ENCODE peak calls at places on chromosome 4, in six cellular contexts. E is ovary, T is A549, C is transverse colon, D is suprapubic skin, V is stomach. W is an unnamed sample. For H3K4me1, the result is how much of the 10 kb centered on the place peaks cover.

GRCh38 chr4:46698891-46699290 is 210.2 kb downstream of the COX7B2 start:
- DNase-seq in E (no peak), T (no peak), C (no peak), D (no peak), V (no peak), W (no peak)

GRCh38 chr4:102324725-102325124 is 20.6 kb downstream of the SLC39A8 start:
- DNase-seq in E (no peak), T (no peak), C (no peak), D (no peak), V (no peak), W (no peak)

GRCh38 chr4:120672558-120673147 is 249.9 kb downstream of the PRDM5 start:
- DNase-seq in E (no peak), T (no peak), C (no peak), D (no peak), V (no peak), W (no peak)

GRCh38 chr4:48862038-48862437 is 31.1 kb downstream of the OCIAD1 start:
- DNase-seq in E (no peak), T (no peak), C (no peak), D (no peak), V (no peak), W (no peak)

GRCh38 chr4:4386736-4387392 is at the start of gene NSG1:
- DNase-seq in E (peak), T (no peak), C (no peak), D (no peak), V (no peak), W (no peak)

GRCh38 chr4:13674971-13675370 is 47.4 kb upstream of the BOD1L1 start:
- DNase-seq in E (no peak), T (no peak), C (no peak), D (no peak), V (no peak), W (no peak)

GRCh38 chr4:173009129-173009823 is 159.3 kb upstream of the GALNT7 start:
- DNase-seq in E (no peak), T (no peak), C (no peak), D (no peak), V (no peak), W (no peak)

GRCh38 chr4:82372502-82372873 is 1.3 kb downstream of the HNRNPD start:
- DNase-seq in E (no peak), T (no peak), C (peak), D (no peak), V (peak), W (no peak)

GRCh38 chr4:165828928-165829327 is 44.1 kb upstream of the TLL1 start:
- DNase-seq in E (no peak), T (no peak), C (no peak), D (no peak), V (no peak), W (no peak)

GRCh38 chr4:156303708-156304107 is 350.0 kb upstream of the CTSO start:
- DNase-seq in E (no peak), T (no peak), C (no peak), D (no peak), V (no peak), W (no peak)

GRCh38 chr4:1600811-1601532 is 83.1 kb downstream of the FAM53A start:
- DNase-seq in E (no peak), T (no peak), C (no peak), D (peak), V (no peak), W (no peak)

GRCh38 chr4:15420642-15421041 is 7.2 kb upstream of the C1QTNF7 start:
- DNase-seq in E (no peak), T (no peak), C (no peak), D (no peak), V (no peak), W (no peak)

GRCh38 chr4:113423631-113424030 is 337.9 kb downstream of the CAMK2D start:
- DNase-seq in E (no peak), T (no peak), C (no peak), D (no peak), V (no peak), W (no peak)

GRCh38 chr4:33998204-33998603 is 2246.1 kb downstream of the ARAP2 start:
- DNase-seq in E (no peak), T (no peak), C (no peak), D (no peak), V (no peak), W (no peak)

GRCh38 chr4:110877728-110878382 is 255.0 kb upstream of the PITX2 start:
- DNase-seq in E (no peak), T (no peak), C (no peak), D (no peak), V (no peak), W (no peak)

GRCh38 chr4:151719045-151719743 is 41.6 kb downstream of the GATB start:
- DNase-seq in E (no peak), T (no peak), C (no peak), D (no peak), V (no peak), W (no peak)

GRCh38 chr4:33068539-33068938 is 2348.4 kb downstream of the PCDH7 start:
- DNase-seq in E (no peak), T (no peak), C (no peak), D (no peak), V (no peak), W (no peak)

GRCh38 chr4:178881937-178882336 is 1439.7 kb upstream of the AGA start:
- DNase-seq in E (no peak), T (no peak), C (no peak), D (no peak), V (no peak), W (no peak)

GRCh38 chr4:156933633-156934258 is 37.9 kb downstream of the PDGFC start:
- DNase-seq in E (no peak), T (no peak), C (no peak), D (no peak), V (no peak), W (no peak)

GRCh38 chr4:117773067-117773946 is 261.0 kb upstream of the NDST3 start:
- DNase-seq in E (no peak), T (no peak), C (peak), D (no peak), V (peak), W (no peak)

GRCh38 chr4:56730097-56730496 is 49.0 kb upstream of the HOPX start:
- DNase-seq in E (no peak), T (no peak), C (no peak), D (no peak), V (no peak), W (no peak)

GRCh38 chr4:157128395-157128794 is 52.4 kb downstream of the GLRB start:
- DNase-seq in E (no peak), T (no peak), C (no peak), D (no peak), V (no peak), W (no peak)

GRCh38 chr4:121977251-121978168 is 25.6 kb upstream of the TRPC3 start:
- DNase-seq in E (no peak), T (no peak), C (no peak), D (no peak), V (no peak), W (no peak)

GRCh38 chr4:112213850-112214249 is 17.7 kb upstream of the AP1AR start:
- DNase-seq in E (no peak), T (no peak), C (no peak), D (no peak), V (no peak), W (no peak)

GRCh38 chr4:74105656-74106275 is 6.8 kb upstream of the CXCL2 start:
- DNase-seq in E (no peak), T (no peak), C (no peak), D (no peak), V (no peak), W (no peak)

GRCh38 chr4:138184881-138185280 is 57.3 kb downstream of the SLC7A11 start:
- DNase-seq in E (no peak), T (no peak), C (no peak), D (no peak), V (no peak), W (no peak)

GRCh38 chr4:173057906-173058305 is 110.7 kb upstream of the GALNT7 start:
- DNase-seq in E (no peak), T (no peak), C (no peak), D (no peak), V (no peak), W (no peak)

GRCh38 chr4:15754323-15754722 is 23.8 kb upstream of the CD38 start:
- DNase-seq in E (no peak), T (no peak), C (no peak), D (no peak), V (no peak), W (no peak)

GRCh38 chr4:187167126-187167525 is 443.5 kb upstream of the FAT1 start:
- DNase-seq in E (no peak), T (no peak), C (peak), D (no peak), V (peak), W (no peak)

GRCh38 chr4:107654694-107655093 is 65.3 kb downstream of the PAPSS1 start:
- DNase-seq in E (no peak), T (no peak), C (no peak), D (no peak), V (no peak), W (no peak)

GRCh38 chr4:70397580-70397979 is at the start of gene OPRPN:
- DNase-seq in E (no peak), T (no peak), C (no peak), D (no peak), V (no peak), W (no peak)

GRCh38 chr4:3059090-3059428 is 15.3 kb downstream of the HTT-AS start:
- DNase-seq in E (no peak), T (no peak), C (no peak), D (no peak), V (no peak), W (no peak)

GRCh38 chr4:138494931-138495330 is 252.8 kb upstream of the SLC7A11 start:
- DNase-seq in E (no peak), T (peak), C (no peak), D (no peak), V (no peak), W (no peak)

GRCh38 chr4:6524436-6524835 is 50.6 kb upstream of the MAN2B2 start:
- DNase-seq in E (no peak), T (no peak), C (no peak), D (no peak), V (no peak), W (no peak)

GRCh38 chr4:6942238-6942800 is 32.7 kb downstream of the TBC1D14 start:
- DNase-seq in E (no peak), T (peak), C (no peak), D (no peak), V (no peak), W (no peak)

GRCh38 chr4:153603258-153603657 is 80.8 kb upstream of the TLR2 start:
- DNase-seq in E (no peak), T (no peak), C (no peak), D (no peak), V (no peak), W (no peak)

GRCh38 chr4:185143596-185143969 is 517 bp downstream of the SLC25A4 start:
- DNase-seq in E (peak), T (no peak), C (peak), D (no peak), V (peak), W (no peak)

GRCh38 chr4:3389879-3390840 is 51.6 kb upstream of the HGFAC start:
- DNase-seq in E (no peak), T (no peak), C (no peak), D (peak), V (no peak), W (no peak)

GRCh38 chr4:185573651-185574199 is 38.4 kb upstream of the PDLIM3 start:
- DNase-seq in E (no peak), T (peak), C (no peak), D (no peak), V (no peak), W (no peak)

GRCh38 chr4:41532880-41533279 is 5.1 kb upstream of the LIMCH1 start:
- DNase-seq in E (no peak), T (no peak), C (no peak), D (no peak), V (no peak), W (no peak)

DNA sequence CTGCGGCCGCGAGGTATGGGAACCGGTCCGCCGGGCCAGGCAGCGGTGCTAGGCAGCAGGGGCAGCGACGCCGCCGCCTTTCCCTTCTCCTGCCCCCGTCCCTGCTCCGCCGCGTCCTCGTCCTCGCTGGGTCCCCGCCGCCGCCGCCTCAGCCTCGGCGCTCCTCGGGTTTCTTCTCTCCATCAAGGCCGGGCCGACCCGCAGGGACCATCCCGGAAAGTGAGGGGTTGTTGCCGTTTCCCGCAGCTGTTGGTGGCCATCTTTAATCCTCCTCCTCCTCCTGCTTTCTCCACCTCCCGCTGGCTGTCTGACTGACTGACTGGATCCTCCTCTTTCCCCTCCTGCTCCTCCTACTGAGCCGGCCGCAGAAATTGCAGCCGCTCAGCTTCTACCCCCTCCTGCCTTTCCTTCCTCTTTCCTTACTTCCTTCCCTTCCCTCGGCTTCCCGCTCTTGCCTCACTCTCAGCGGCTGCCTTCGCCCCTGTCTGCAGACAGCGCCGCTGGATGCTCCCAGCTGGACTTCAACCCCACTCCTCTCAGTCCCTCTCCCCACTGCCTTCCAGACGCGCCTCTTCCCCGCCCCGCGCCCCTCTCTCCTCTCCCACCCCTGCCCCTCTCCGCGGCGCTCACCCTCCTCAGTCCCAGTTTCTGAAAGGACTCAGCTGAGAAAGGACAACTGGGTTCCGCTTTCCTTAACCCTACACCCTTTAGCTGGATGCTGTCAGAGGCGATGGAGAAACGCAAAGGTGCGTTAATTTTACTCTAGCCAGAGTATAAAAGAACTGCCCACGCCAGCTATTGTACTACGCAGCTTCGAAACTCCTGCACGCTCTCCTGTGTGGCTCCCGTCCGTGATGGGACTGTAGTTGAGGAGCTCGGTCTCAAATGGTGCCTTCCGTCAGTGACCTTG is at the start of gene WDFY3:
- DNase-seq in E (peak), T (peak), C (peak), D (peak), V (peak), W (peak)
- H3K4me3 ChIP-seq in E (peak), T (peak), C (peak), D (peak), V (peak), W (peak)

GRCh38 chr4:100742045-100742444 is 224.2 kb upstream of the EMCN start:
- DNase-seq in E (no peak), T (peak), C (no peak), D (no peak), V (no peak), W (no peak)

DNA sequence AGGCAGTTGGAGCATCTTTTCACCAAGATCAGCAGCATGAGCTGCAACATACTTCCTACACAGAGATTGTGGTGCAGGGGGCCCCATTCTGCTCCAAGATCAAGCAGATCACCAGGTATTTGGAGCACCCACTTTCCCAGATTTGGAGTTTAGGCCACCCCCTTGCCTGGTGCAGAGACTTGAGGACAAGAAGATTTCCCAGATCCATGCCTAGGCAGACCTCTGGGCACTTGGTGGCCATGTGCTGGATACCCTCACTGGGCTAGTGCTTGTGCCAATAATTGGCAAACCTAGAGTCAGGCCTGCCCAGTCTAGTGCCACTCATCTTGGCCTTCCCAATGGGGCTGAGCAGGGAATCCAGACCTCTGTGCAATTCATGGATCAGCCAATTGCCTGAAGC is 228.3 kb upstream of the EMCN start:
- DNase-seq in E (no peak), T (no peak), C (no peak), D (no peak), V (no peak), W (no peak)
- TF ChIP-seq EP300 in E (no peak), T (no peak), C (no peak), D (no peak), V (no peak), W (no peak)

GRCh38 chr4:127809173-127809800 is 27.2 kb downstream of the HSPA4L start:
- DNase-seq in E (no peak), T (no peak), C (no peak), D (no peak), V (no peak), W (no peak)

DNA sequence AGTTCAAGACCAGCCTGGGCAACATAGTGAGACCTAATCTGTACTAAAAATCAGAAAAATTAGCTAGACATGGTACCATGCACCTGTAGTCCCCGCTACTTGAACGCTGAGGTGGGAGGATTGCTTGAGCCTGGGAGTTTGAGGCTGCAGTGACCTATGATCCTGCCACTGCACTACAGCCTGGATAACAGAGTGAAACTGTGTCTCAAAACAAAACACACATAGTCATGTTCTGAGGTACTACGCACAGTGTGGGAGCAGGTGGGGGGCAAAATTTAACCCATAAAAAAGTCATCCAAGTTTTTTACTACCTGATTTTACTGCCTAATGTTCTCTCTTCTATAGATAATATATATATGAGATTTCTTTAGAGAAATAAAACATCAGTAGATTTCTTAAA is 28.4 kb downstream of the HSPA4L start:
- DNase-seq in E (no peak), T (no peak), C (no peak), D (no peak), V (no peak), W (no peak)
- H3K4me1 ChIP-seq in E (under half), T (under half), C (under half), D (under half), V (under half), W (under half)

GRCh38 chr4:85514783-85515182 is 39.8 kb downstream of the ARHGAP24 start:
- DNase-seq in E (no peak), T (no peak), C (no peak), D (no peak), V (no peak), W (no peak)
- H3K4me3 ChIP-seq in E (no peak), T (no peak), C (no peak), D (peak), V (no peak), W (no peak)

DNA sequence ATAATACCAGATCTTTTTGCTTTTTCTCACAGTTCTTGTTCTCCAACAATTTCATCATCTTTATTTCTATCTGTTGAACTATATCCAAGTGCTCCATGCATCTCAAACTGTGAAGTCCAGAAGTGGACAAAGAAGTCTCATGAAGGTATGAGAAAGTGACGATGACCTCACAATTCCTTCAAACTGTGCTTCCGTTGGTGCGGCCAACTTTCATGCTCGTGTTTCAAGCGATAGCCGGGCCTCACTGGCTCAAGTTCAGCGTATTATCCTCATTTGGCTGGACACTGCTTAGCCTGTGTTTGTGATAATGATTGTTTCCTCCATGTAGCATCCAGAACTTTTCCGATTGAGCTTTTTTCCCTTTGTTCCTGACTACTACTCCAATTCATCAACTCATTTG is 143.1 kb downstream of the PALLD start:
- DNase-seq in E (no peak), T (no peak), C (no peak), D (no peak), V (no peak), W (no peak)
- TF ChIP-seq EP300 in E (no peak), T (no peak), C (no peak), D (no peak), V (no peak), W (no peak)

GRCh38 chr4:174580597-174580996 is 58.3 kb upstream of the HPGD start:
- DNase-seq in E (no peak), T (no peak), C (no peak), D (no peak), V (no peak), W (no peak)

GRCh38 chr4:174579421-174579820 is 57.1 kb upstream of the HPGD start:
- DNase-seq in E (no peak), T (no peak), C (no peak), D (no peak), V (no peak), W (no peak)

GRCh38 chr4:174578366-174578765 is 56.1 kb upstream of the HPGD start:
- DNase-seq in E (no peak), T (no peak), C (no peak), D (no peak), V (no peak), W (no peak)

GRCh38 chr4:174575436-174575835 is 53.1 kb upstream of the HPGD start:
- DNase-seq in E (no peak), T (no peak), C (no peak), D (no peak), V (no peak), W (no peak)
- H3K4me1 ChIP-seq in E (under half), T (under half), C (under half), D (under half), V (under half), W (under half)

GRCh38 chr4:10729366-10729765 is 44.8 kb upstream of the CLNK start:
- DNase-seq in E (no peak), T (no peak), C (no peak), D (no peak), V (no peak), W (no peak)
- H3K4me3 ChIP-seq in E (no peak), T (no peak), C (no peak), D (no peak), V (no peak), W (no peak)